ENCODE peak calls at places on chromosomes 4 and X, in five cellular contexts. One of them, this sample, is unnamed.

GRCh38 chr4:7842384-7843279 is 97.0 kb downstream of the AFAP1 start:
- DNase-seq in GM12891: no peak
- DNase-seq in aorta: peak; percentile 86
- DNase-seq in activated T-helper 9 cell treated with anti-CD3 and anti-CD28 coated beads, Interleukin-2, amount 50 U/mL, for 16 hours: no peak
- DNase-seq in CD8-positive, alpha-beta T cell: no peak
- DNase-seq in this sample: no peak

GRCh38 chr4:180962268-180962667 is 1280.9 kb upstream of the TENM3 start:
- DNase-seq in GM12891: no peak
- DNase-seq in aorta: no peak
- DNase-seq in activated T-helper 9 cell treated with anti-CD3 and anti-CD28 coated beads, Interleukin-2, amount 50 U/mL, for 16 hours: no peak
- DNase-seq in CD8-positive, alpha-beta T cell: no peak
- DNase-seq in this sample: no peak

GRCh38 chrX:97039363-97040029 is 155.8 kb downstream of the RPA4 start:
- DNase-seq in GM12891: no peak
- DNase-seq in aorta: peak; percentile 51
- DNase-seq in activated T-helper 9 cell treated with anti-CD3 and anti-CD28 coated beads, Interleukin-2, amount 50 U/mL, for 16 hours: no peak
- DNase-seq in CD8-positive, alpha-beta T cell: no peak
- DNase-seq in this sample: peak; percentile 70

GRCh38 chr4:77152421-77152820 is 4.6 kb upstream of the CCNG2 start:
- DNase-seq in GM12891: no peak
- DNase-seq in aorta: no peak
- DNase-seq in activated T-helper 9 cell treated with anti-CD3 and anti-CD28 coated beads, Interleukin-2, amount 50 U/mL, for 16 hours: no peak
- DNase-seq in CD8-positive, alpha-beta T cell: no peak
- DNase-seq in this sample: no peak

GRCh38 chr4:152095701-152096070 is 334.9 kb upstream of the GATB start:
- DNase-seq in GM12891: no peak
- DNase-seq in aorta: no peak
- DNase-seq in activated T-helper 9 cell treated with anti-CD3 and anti-CD28 coated beads, Interleukin-2, amount 50 U/mL, for 16 hours: no peak
- DNase-seq in CD8-positive, alpha-beta T cell: no peak
- DNase-seq in this sample: no peak

GRCh38 chr4:2484993-2485392 is 16.1 kb downstream of the RNF4 start:
- DNase-seq in GM12891: peak; percentile 60
- DNase-seq in aorta: peak; percentile 78
- DNase-seq in activated T-helper 9 cell treated with anti-CD3 and anti-CD28 coated beads, Interleukin-2, amount 50 U/mL, for 16 hours: peak; percentile 27
- DNase-seq in CD8-positive, alpha-beta T cell: peak; percentile 60
- DNase-seq in this sample: peak; percentile 89

GRCh38 chrX:23386726-23387125 is 52.1 kb downstream of the PTCHD1 start:
- DNase-seq in GM12891: no peak
- DNase-seq in aorta: no peak
- DNase-seq in activated T-helper 9 cell treated with anti-CD3 and anti-CD28 coated beads, Interleukin-2, amount 50 U/mL, for 16 hours: no peak
- DNase-seq in CD8-positive, alpha-beta T cell: no peak
- DNase-seq in this sample: no peak

GRCh38 chr4:121786221-121786620 is 14.9 kb upstream of the EXOSC9 start:
- DNase-seq in GM12891: no peak
- DNase-seq in aorta: no peak
- DNase-seq in activated T-helper 9 cell treated with anti-CD3 and anti-CD28 coated beads, Interleukin-2, amount 50 U/mL, for 16 hours: no peak
- DNase-seq in CD8-positive, alpha-beta T cell: no peak
- DNase-seq in this sample: no peak

GRCh38 chr4:6324999-6325790 is 55.5 kb downstream of the WFS1 start:
- DNase-seq in GM12891: no peak
- DNase-seq in aorta: no peak
- DNase-seq in activated T-helper 9 cell treated with anti-CD3 and anti-CD28 coated beads, Interleukin-2, amount 50 U/mL, for 16 hours: no peak
- DNase-seq in CD8-positive, alpha-beta T cell: no peak
- DNase-seq in this sample: no peak

GRCh38 chr4:147355849-147356248 is 125.0 kb upstream of the EDNRA start:
- DNase-seq in GM12891: no peak
- DNase-seq in aorta: no peak
- DNase-seq in activated T-helper 9 cell treated with anti-CD3 and anti-CD28 coated beads, Interleukin-2, amount 50 U/mL, for 16 hours: no peak
- DNase-seq in CD8-positive, alpha-beta T cell: no peak
- DNase-seq in this sample: no peak

GRCh38 chr4:169009281-169010124 is 552 bp downstream of the CBR4 start:
- DNase-seq in GM12891: no peak
- DNase-seq in aorta: peak; percentile 86
- DNase-seq in activated T-helper 9 cell treated with anti-CD3 and anti-CD28 coated beads, Interleukin-2, amount 50 U/mL, for 16 hours: peak; percentile 27
- DNase-seq in CD8-positive, alpha-beta T cell: peak; percentile 49
- DNase-seq in this sample: peak; percentile 76

GRCh38 chr4:153987291-153987690 is 198.4 kb upstream of the SFRP2 start:
- DNase-seq in GM12891: no peak
- DNase-seq in aorta: no peak
- DNase-seq in activated T-helper 9 cell treated with anti-CD3 and anti-CD28 coated beads, Interleukin-2, amount 50 U/mL, for 16 hours: no peak
- DNase-seq in CD8-positive, alpha-beta T cell: no peak
- DNase-seq in this sample: no peak

GRCh38 chr4:23114538-23114937 is 421.8 kb downstream of the GBA3 start:
- DNase-seq in GM12891: no peak
- DNase-seq in aorta: no peak
- DNase-seq in activated T-helper 9 cell treated with anti-CD3 and anti-CD28 coated beads, Interleukin-2, amount 50 U/mL, for 16 hours: no peak
- DNase-seq in CD8-positive, alpha-beta T cell: no peak
- DNase-seq in this sample: no peak

GRCh38 chrX:10496345-10496965 is 123.9 kb downstream of the MID1 start:
- DNase-seq in GM12891: no peak
- DNase-seq in aorta: no peak
- DNase-seq in activated T-helper 9 cell treated with anti-CD3 and anti-CD28 coated beads, Interleukin-2, amount 50 U/mL, for 16 hours: no peak
- DNase-seq in CD8-positive, alpha-beta T cell: no peak
- DNase-seq in this sample: no peak

GRCh38 chrX:119885554-119886428 is 9.9 kb upstream of the AKAP14 start:
- DNase-seq in GM12891: no peak
- DNase-seq in aorta: no peak
- DNase-seq in activated T-helper 9 cell treated with anti-CD3 and anti-CD28 coated beads, Interleukin-2, amount 50 U/mL, for 16 hours: no peak
- DNase-seq in CD8-positive, alpha-beta T cell: no peak
- DNase-seq in this sample: peak; percentile 3